ENCODE peak calls at places on chromosomes 6 and 20, in four cellular contexts. One of them, this sample, is unnamed.

GRCh38 chr6:165729307-165729936 is 66.4 kb upstream of the PDE10A start:
- DNase-seq in SK-N-SH: peak
- DNase-seq in WTC11: peak
- DNase-seq in K562: peak
- DNase-seq in this sample: peak

GRCh38 chr20:32473231-32474008 is 111.7 kb downstream of the NOL4L start:
- DNase-seq in SK-N-SH: peak
- DNase-seq in K562: peak
- DNase-seq in WTC11: no peak
- DNase-seq in this sample: peak

GRCh38 chr20:38217791-38218565 is 42.6 kb downstream of the KIAA1755 start:
- DNase-seq in WTC11: no peak
- DNase-seq in SK-N-SH: peak
- DNase-seq in K562: peak
- DNase-seq in this sample: peak

GRCh38 chr6:165231581-165232276 is 77.7 kb downstream of the C6orf118 start:
- DNase-seq in SK-N-SH: peak
- DNase-seq in K562: no peak
- DNase-seq in WTC11: peak
- DNase-seq in this sample: no peak

GRCh38 chr6:91291071-91291470 is 704.2 kb upstream of the MAP3K7 start:
- DNase-seq in K562: no peak
- DNase-seq in WTC11: no peak
- DNase-seq in SK-N-SH: no peak
- DNase-seq in this sample: no peak

GRCh38 chr6:1311400-1312192 is at the start of gene FOXQ1:
- DNase-seq in SK-N-SH: peak
- DNase-seq in K562: no peak
- DNase-seq in WTC11: peak
- DNase-seq in this sample: peak

GRCh38 chr20:57654998-57655811 is 35.0 kb upstream of the ZBP1 start:
- DNase-seq in SK-N-SH: peak
- DNase-seq in WTC11: peak
- DNase-seq in K562: no peak
- DNase-seq in this sample: no peak

GRCh38 chr6:147231589-147231988 is 27.4 kb downstream of the STXBP5 start:
- DNase-seq in WTC11: no peak
- DNase-seq in K562: no peak
- DNase-seq in SK-N-SH: no peak
- DNase-seq in this sample: no peak

GRCh38 chr6:108432792-108433191 is 127.9 kb upstream of the FOXO3 start:
- DNase-seq in K562: no peak
- DNase-seq in SK-N-SH: peak
- DNase-seq in WTC11: no peak
- DNase-seq in this sample: no peak

GRCh38 chr6:106918128-106918527 is 56.4 kb downstream of the CD24 start:
- DNase-seq in WTC11: no peak
- DNase-seq in K562: no peak
- DNase-seq in SK-N-SH: no peak
- DNase-seq in this sample: no peak

GRCh38 chr6:10369896-10370295 is 45.0 kb downstream of the TFAP2A start:
- DNase-seq in SK-N-SH: no peak
- DNase-seq in WTC11: no peak
- DNase-seq in K562: no peak
- DNase-seq in this sample: no peak

GRCh38 chr20:7924692-7925091 is 15.6 kb downstream of the HAO1 start:
- DNase-seq in WTC11: no peak
- DNase-seq in K562: no peak
- DNase-seq in SK-N-SH: no peak
- DNase-seq in this sample: peak

GRCh38 chr6:167661456-167662103 is 165.1 kb upstream of the AFDN start:
- DNase-seq in WTC11: no peak
- DNase-seq in K562: no peak
- DNase-seq in SK-N-SH: no peak
- DNase-seq in this sample: no peak

GRCh38 chr6:47258724-47259347 is 50.9 kb downstream of the TNFRSF21 start:
- DNase-seq in WTC11: no peak
- DNase-seq in K562: no peak
- DNase-seq in SK-N-SH: peak
- DNase-seq in this sample: no peak

GRCh38 chr20:18032977-18033892 is 24.5 kb downstream of the OVOL2 start:
- DNase-seq in K562: no peak
- DNase-seq in SK-N-SH: no peak
- DNase-seq in WTC11: no peak
- DNase-seq in this sample: peak

GRCh38 chr6:132673376-132674094 is 14.6 kb upstream of the TAAR1 start:
- DNase-seq in WTC11: no peak
- DNase-seq in SK-N-SH: no peak
- DNase-seq in K562: peak
- DNase-seq in this sample: no peak

GRCh38 chr6:13519839-13520238 is 32.4 kb upstream of the GFOD1 start:
- DNase-seq in WTC11: no peak
- DNase-seq in K562: no peak
- DNase-seq in SK-N-SH: no peak
- DNase-seq in this sample: no peak

GRCh38 chr6:35019171-35019570 is 122.0 kb downstream of the TCP11 start:
- DNase-seq in SK-N-SH: no peak
- DNase-seq in WTC11: no peak
- DNase-seq in K562: no peak
- DNase-seq in this sample: no peak

GRCh38 chr6:138278326-138278725 is 60.0 kb upstream of the PBOV1 start:
- DNase-seq in K562: no peak
- DNase-seq in SK-N-SH: no peak
- DNase-seq in WTC11: peak
- DNase-seq in this sample: peak

GRCh38 chr6:31701666-31702420 is 1.3 kb downstream of the ABHD16A start:
- DNase-seq in WTC11: no peak
- DNase-seq in SK-N-SH: peak
- DNase-seq in K562: no peak
- DNase-seq in this sample: no peak

GRCh38 chr20:35454881-35455609 is at the start of gene CEP250:
- DNase-seq in SK-N-SH: peak
- DNase-seq in K562: peak
- DNase-seq in WTC11: peak
- DNase-seq in this sample: peak
- TF ChIP-seq FOXJ3 in SK-N-SH: no peak
- TF ChIP-seq FOXJ3 in K562: no peak
- TF ChIP-seq FOXJ3 in WTC11: no peak
- TF ChIP-seq FOXJ3 in this sample: no peak

DNA sequence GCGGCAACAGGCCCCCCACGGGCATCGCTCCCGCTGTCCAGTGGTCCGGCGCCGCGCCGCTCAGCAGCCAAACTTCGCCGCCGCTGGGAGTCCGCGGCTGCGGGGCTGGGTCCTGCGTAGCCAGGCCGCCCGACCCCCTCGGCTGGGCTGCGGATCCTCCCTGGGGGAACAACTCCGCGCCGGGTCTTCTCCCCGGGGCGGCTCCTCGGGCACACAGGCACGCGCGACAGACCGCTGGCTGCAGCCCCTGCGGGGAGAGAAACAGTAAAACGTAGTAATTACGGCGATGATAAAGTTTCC is 570 bp downstream of the MAN1A1 start:
- DNase-seq in SK-N-SH: peak
- DNase-seq in WTC11: peak
- DNase-seq in K562: no peak
- DNase-seq in this sample: no peak
- TF ChIP-seq FOXJ3 in SK-N-SH: no peak
- TF ChIP-seq FOXJ3 in WTC11: no peak
- TF ChIP-seq FOXJ3 in K562: no peak
- TF ChIP-seq FOXJ3 in this sample: no peak

DNA sequence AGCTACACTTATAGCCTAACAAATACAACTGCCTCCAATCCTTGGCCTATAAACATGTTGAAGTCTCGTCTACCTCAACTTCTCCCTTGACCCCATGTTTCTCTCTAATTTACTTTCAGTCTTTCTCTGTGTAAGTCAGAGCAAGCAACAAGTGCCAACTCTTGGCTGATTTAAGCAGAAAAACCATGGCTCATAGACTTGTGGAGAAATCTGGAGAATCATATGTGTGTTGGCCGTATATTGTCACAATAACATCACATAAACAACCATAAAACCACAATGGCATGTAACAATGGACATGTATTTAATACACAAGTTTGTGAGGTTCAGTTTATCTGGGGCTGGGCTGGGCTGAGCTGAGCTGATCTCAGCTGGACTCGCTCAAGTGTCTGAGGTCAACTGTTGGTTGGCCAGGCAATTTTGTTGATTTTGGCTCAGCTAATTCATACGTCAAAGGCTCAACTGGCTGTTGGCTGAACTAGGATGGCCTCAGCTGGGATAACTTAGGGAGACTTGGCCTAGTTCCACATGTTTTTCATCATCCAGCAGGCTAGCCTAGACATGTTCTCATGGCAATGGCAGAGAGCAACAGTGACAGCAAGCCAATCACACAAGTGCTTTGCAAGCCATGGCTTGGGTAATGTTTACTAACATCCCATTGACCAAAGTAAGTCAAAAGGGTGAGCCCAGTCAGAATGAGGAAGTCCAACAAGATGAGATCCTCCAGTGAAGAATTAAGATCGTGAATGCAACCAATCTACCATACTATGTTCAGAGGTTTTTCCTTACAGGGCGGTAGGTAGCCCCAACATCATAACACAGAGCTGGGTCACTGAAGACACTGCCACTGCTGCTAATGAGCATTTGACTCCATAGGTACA is 12.9 kb upstream of the TBC1D22B start:
- DNase-seq in WTC11: no peak
- DNase-seq in SK-N-SH: no peak
- DNase-seq in K562: peak
- DNase-seq in this sample: peak
- TF ChIP-seq FOXJ3 in WTC11: no peak
- TF ChIP-seq FOXJ3 in SK-N-SH: no peak
- TF ChIP-seq FOXJ3 in K562: no peak
- TF ChIP-seq FOXJ3 in this sample: peak

GRCh38 chr6:33746651-33747100 is at the start of gene IP6K3:
- DNase-seq in WTC11: no peak
- DNase-seq in K562: no peak
- DNase-seq in SK-N-SH: peak
- DNase-seq in this sample: no peak

GRCh38 chr6:33748851-33749250 is 2.1 kb upstream of the IP6K3 start:
- DNase-seq in WTC11: no peak
- DNase-seq in SK-N-SH: no peak
- DNase-seq in K562: no peak
- DNase-seq in this sample: no peak

GRCh38 chr6:33750244-33750991 is 3.7 kb upstream of the IP6K3 start:
- DNase-seq in K562: no peak
- DNase-seq in WTC11: no peak
- DNase-seq in SK-N-SH: no peak
- DNase-seq in this sample: no peak

GRCh38 chr6:33747823-33748222 is 1.1 kb upstream of the IP6K3 start:
- DNase-seq in SK-N-SH: no peak
- DNase-seq in K562: no peak
- DNase-seq in WTC11: no peak
- DNase-seq in this sample: no peak

DNA sequence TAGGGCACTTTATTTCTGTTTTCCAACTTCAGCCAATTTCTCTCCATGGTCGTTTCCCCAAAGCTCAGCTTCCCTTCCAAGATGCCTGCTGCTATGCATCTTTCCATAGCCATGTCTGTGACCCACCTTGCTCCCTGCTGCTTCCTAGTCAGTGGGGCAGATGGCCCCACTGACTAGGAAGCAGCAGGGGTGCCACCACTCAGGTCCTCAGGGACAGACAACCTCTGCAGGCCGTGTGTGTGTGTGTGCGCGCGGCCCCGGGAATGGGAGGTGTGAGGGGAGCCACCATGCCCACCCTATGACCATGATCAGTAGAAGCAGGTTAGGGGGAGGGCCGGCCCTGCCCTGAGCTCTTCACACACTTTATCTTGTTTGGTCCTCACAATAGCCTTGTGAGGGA is 2.7 kb upstream of the IP6K3 start:
- DNase-seq in SK-N-SH: no peak
- DNase-seq in K562: no peak
- DNase-seq in WTC11: no peak
- DNase-seq in this sample: no peak
- TF ChIP-seq FOXJ3 in SK-N-SH: no peak
- TF ChIP-seq FOXJ3 in K562: no peak
- TF ChIP-seq FOXJ3 in WTC11: no peak
- TF ChIP-seq FOXJ3 in this sample: no peak

GRCh38 chr6:125797934-125798444 is 7.2 kb downstream of the NCOA7 start:
- DNase-seq in SK-N-SH: no peak
- DNase-seq in K562: no peak
- DNase-seq in WTC11: no peak
- DNase-seq in this sample: no peak
- TF ChIP-seq FOXJ3 in SK-N-SH: no peak
- TF ChIP-seq FOXJ3 in K562: no peak
- TF ChIP-seq FOXJ3 in WTC11: no peak
- TF ChIP-seq FOXJ3 in this sample: no peak

DNA sequence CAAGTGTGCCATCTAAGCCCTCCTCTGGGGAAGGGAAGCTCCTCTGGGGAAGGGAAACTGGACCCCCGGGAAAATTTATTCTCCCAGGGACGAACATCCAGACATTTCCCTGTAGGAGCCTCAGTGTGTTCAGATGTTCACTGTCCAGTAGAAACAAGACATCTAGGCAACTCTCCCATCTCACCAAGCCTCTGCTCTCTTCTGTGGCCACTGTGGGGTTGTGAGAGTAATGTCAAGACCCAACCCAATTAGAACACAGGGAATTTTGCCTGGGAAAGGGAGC is 3.6 kb upstream of the PTGIS start:
- DNase-seq in WTC11: no peak
- DNase-seq in K562: no peak
- DNase-seq in SK-N-SH: no peak
- DNase-seq in this sample: no peak
- TF ChIP-seq FOXJ3 in WTC11: no peak
- TF ChIP-seq FOXJ3 in K562: no peak
- TF ChIP-seq FOXJ3 in SK-N-SH: no peak
- TF ChIP-seq FOXJ3 in this sample: no peak

GRCh38 chr6:122825180-122825579 is 36.1 kb downstream of the SMPDL3A start:
- DNase-seq in K562: no peak
- DNase-seq in WTC11: no peak
- DNase-seq in SK-N-SH: no peak
- DNase-seq in this sample: no peak
- TF ChIP-seq FOXJ3 in K562: no peak
- TF ChIP-seq FOXJ3 in WTC11: no peak
- TF ChIP-seq FOXJ3 in SK-N-SH: no peak
- TF ChIP-seq FOXJ3 in this sample: no peak

GRCh38 chr20:33674294-33675126 is at the start of gene NECAB3:
- DNase-seq in SK-N-SH: peak
- DNase-seq in WTC11: peak
- DNase-seq in K562: peak
- DNase-seq in this sample: peak
- TF ChIP-seq FOXJ3 in SK-N-SH: no peak
- TF ChIP-seq FOXJ3 in WTC11: no peak
- TF ChIP-seq FOXJ3 in K562: no peak
- TF ChIP-seq FOXJ3 in this sample: no peak

This sample was measured in HepG2.